ENCODE peak calls at places on chromosomes 5 and 9, in seven cellular contexts. One of them, this sample, is unnamed.

GRCh38 chr9:109766351-109766750 is 13.6 kb upstream of the PALM2AKAP2 start:
- DNase-seq in epithelial cell of esophagus: peak; percentile 95
- DNase-seq in fibroblast of lung: peak; percentile 95
- DNase-seq in psoas muscle: no peak
- DNase-seq in WTC11: no peak
- DNase-seq in BE2C: no peak
- DNase-seq in SK-N-SH: no peak
- DNase-seq in this sample: no peak

GRCh38 chr9:121201045-121201737 is 478 bp downstream of the RAB14 start:
- DNase-seq in epithelial cell of esophagus: peak; percentile 27
- DNase-seq in fibroblast of lung: no peak
- DNase-seq in psoas muscle: peak; percentile 57
- DNase-seq in WTC11: peak; percentile 45
- DNase-seq in BE2C: peak; percentile 53
- DNase-seq in SK-N-SH: no peak
- DNase-seq in this sample: no peak

GRCh38 chr9:72772641-72773040 is 180.2 kb downstream of the ALDH1A1 start:
- DNase-seq in epithelial cell of esophagus: no peak
- DNase-seq in fibroblast of lung: peak; percentile 26
- DNase-seq in psoas muscle: no peak
- DNase-seq in WTC11: no peak
- DNase-seq in BE2C: no peak
- DNase-seq in SK-N-SH: no peak
- DNase-seq in this sample: no peak

GRCh38 chr9:120845255-120845654 is 2.5 kb upstream of the PSMD5 start:
- DNase-seq in epithelial cell of esophagus: peak; percentile 33
- DNase-seq in fibroblast of lung: peak; percentile 16
- DNase-seq in psoas muscle: no peak
- DNase-seq in WTC11: no peak
- DNase-seq in BE2C: no peak
- DNase-seq in SK-N-SH: no peak
- DNase-seq in this sample: no peak

GRCh38 chr9:21996438-21996837 is 1.8 kb downstream of the CDKN2B-AS1 start:
- DNase-seq in epithelial cell of esophagus: no peak
- DNase-seq in fibroblast of lung: no peak
- DNase-seq in psoas muscle: no peak
- DNase-seq in WTC11: peak; percentile 68
- DNase-seq in BE2C: no peak
- DNase-seq in SK-N-SH: no peak
- DNase-seq in this sample: no peak

GRCh38 chr5:166428264-166428663 is 1863.2 kb upstream of the WWC1 start:
- DNase-seq in epithelial cell of esophagus: no peak
- DNase-seq in fibroblast of lung: no peak
- DNase-seq in psoas muscle: no peak
- DNase-seq in WTC11: no peak
- DNase-seq in BE2C: no peak
- DNase-seq in SK-N-SH: no peak
- DNase-seq in this sample: no peak

GRCh38 chr5:80036621-80037020 is 1.5 kb downstream of the THBS4 start:
- DNase-seq in epithelial cell of esophagus: no peak
- DNase-seq in fibroblast of lung: no peak
- DNase-seq in psoas muscle: no peak
- DNase-seq in WTC11: no peak
- DNase-seq in BE2C: no peak
- DNase-seq in SK-N-SH: no peak
- DNase-seq in this sample: no peak

GRCh38 chr5:36875051-36875788 is 1.3 kb upstream of the NIPBL start:
- DNase-seq in epithelial cell of esophagus: peak; percentile 61
- DNase-seq in fibroblast of lung: peak; percentile 45
- DNase-seq in psoas muscle: peak; percentile 50
- DNase-seq in WTC11: peak; percentile 45
- DNase-seq in BE2C: peak; percentile 42
- DNase-seq in SK-N-SH: peak; percentile 30
- DNase-seq in this sample: peak; percentile 46

GRCh38 chr5:66967102-66967501 is 229.5 kb downstream of the CD180 start:
- DNase-seq in epithelial cell of esophagus: peak; percentile 32
- DNase-seq in fibroblast of lung: peak; percentile 65
- DNase-seq in psoas muscle: no peak
- DNase-seq in WTC11: no peak
- DNase-seq in BE2C: no peak
- DNase-seq in SK-N-SH: no peak
- DNase-seq in this sample: no peak

GRCh38 chr5:158522761-158523160 is 577.0 kb downstream of the EBF1 start:
- DNase-seq in epithelial cell of esophagus: no peak
- DNase-seq in fibroblast of lung: peak; percentile 63
- DNase-seq in psoas muscle: no peak
- DNase-seq in WTC11: no peak
- DNase-seq in BE2C: no peak
- DNase-seq in SK-N-SH: no peak
- DNase-seq in this sample: peak; percentile 20
- TF ChIP-seq CTCF in epithelial cell of esophagus: no peak
- TF ChIP-seq CTCF in fibroblast of lung: no peak
- TF ChIP-seq CTCF in psoas muscle: no peak
- TF ChIP-seq CTCF in WTC11: no peak
- TF ChIP-seq CTCF in BE2C: no peak
- TF ChIP-seq CTCF in SK-N-SH: no peak
- TF ChIP-seq CTCF in this sample: no peak

GRCh38 chr5:75167345-75167744 is 69.3 kb downstream of the ANKRD31 start:
- DNase-seq in epithelial cell of esophagus: peak; percentile 19
- DNase-seq in fibroblast of lung: no peak
- DNase-seq in psoas muscle: no peak
- DNase-seq in WTC11: no peak
- DNase-seq in BE2C: no peak
- DNase-seq in SK-N-SH: peak; percentile 4
- DNase-seq in this sample: no peak
- TF ChIP-seq CTCF in epithelial cell of esophagus: peak; percentile 39
- TF ChIP-seq CTCF in fibroblast of lung: no peak
- TF ChIP-seq CTCF in psoas muscle: no peak
- TF ChIP-seq CTCF in WTC11: no peak
- TF ChIP-seq CTCF in BE2C: peak; percentile 54
- TF ChIP-seq CTCF in SK-N-SH: peak; percentile 34
- TF ChIP-seq CTCF in this sample: no peak

GRCh38 chr5:1008451-1009358 is at the start of gene NKD2:
- DNase-seq in epithelial cell of esophagus: no peak
- DNase-seq in fibroblast of lung: no peak
- DNase-seq in psoas muscle: peak; percentile 37
- DNase-seq in WTC11: peak; percentile 66
- DNase-seq in BE2C: peak; percentile 70
- DNase-seq in SK-N-SH: peak; percentile 93
- DNase-seq in this sample: peak; percentile 14

GRCh38 chr5:1009359-1010180 is 968 bp downstream of the NKD2 start:
- DNase-seq in epithelial cell of esophagus: no peak
- DNase-seq in fibroblast of lung: no peak
- DNase-seq in psoas muscle: peak; percentile 12
- DNase-seq in WTC11: peak; percentile 19
- DNase-seq in BE2C: no peak
- DNase-seq in SK-N-SH: no peak
- DNase-seq in this sample: peak; percentile 6

GRCh38 chr5:1011226-1011631 is 2.6 kb downstream of the NKD2 start:
- DNase-seq in epithelial cell of esophagus: peak; percentile 6
- DNase-seq in fibroblast of lung: no peak
- DNase-seq in psoas muscle: peak; percentile 15
- DNase-seq in WTC11: peak; percentile 87
- DNase-seq in BE2C: peak; percentile 2
- DNase-seq in SK-N-SH: peak; percentile 78
- DNase-seq in this sample: no peak

GRCh38 chr5:1010641-1011046 is 2.0 kb downstream of the NKD2 start:
- DNase-seq in epithelial cell of esophagus: no peak
- DNase-seq in fibroblast of lung: no peak
- DNase-seq in psoas muscle: peak; percentile 7
- DNase-seq in WTC11: peak; percentile 15
- DNase-seq in BE2C: no peak
- DNase-seq in SK-N-SH: no peak
- DNase-seq in this sample: no peak

GRCh38 chr5:1010181-1010510 is 1.5 kb downstream of the NKD2 start:
- DNase-seq in epithelial cell of esophagus: no peak
- DNase-seq in fibroblast of lung: no peak
- DNase-seq in psoas muscle: peak; percentile 14
- DNase-seq in WTC11: no peak
- DNase-seq in BE2C: no peak
- DNase-seq in SK-N-SH: no peak
- DNase-seq in this sample: no peak
- TF ChIP-seq CTCF in epithelial cell of esophagus: no peak
- TF ChIP-seq CTCF in fibroblast of lung: no peak
- TF ChIP-seq CTCF in psoas muscle: no peak
- TF ChIP-seq CTCF in WTC11: no peak
- TF ChIP-seq CTCF in BE2C: peak; percentile 30
- TF ChIP-seq CTCF in SK-N-SH: no peak
- TF ChIP-seq CTCF in this sample: no peak

GRCh38 chr9:34540826-34541225 is 18.0 kb upstream of the ENHO start:
- DNase-seq in epithelial cell of esophagus: peak; percentile 81
- DNase-seq in fibroblast of lung: peak; percentile 20
- DNase-seq in psoas muscle: no peak
- DNase-seq in WTC11: no peak
- DNase-seq in BE2C: peak; percentile 61
- DNase-seq in SK-N-SH: peak; percentile 10
- DNase-seq in this sample: no peak
- TF ChIP-seq CTCF in epithelial cell of esophagus: no peak
- TF ChIP-seq CTCF in fibroblast of lung: no peak
- TF ChIP-seq CTCF in psoas muscle: no peak
- TF ChIP-seq CTCF in WTC11: no peak
- TF ChIP-seq CTCF in BE2C: no peak
- TF ChIP-seq CTCF in SK-N-SH: no peak
- TF ChIP-seq CTCF in this sample: no peak

GRCh38 chr5:179679014-179679674 is 1.7 kb downstream of the CBY3 start:
- DNase-seq in epithelial cell of esophagus: peak; percentile 69
- DNase-seq in fibroblast of lung: peak; percentile 64
- DNase-seq in psoas muscle: peak; percentile 81
- DNase-seq in WTC11: peak; percentile 84
- DNase-seq in BE2C: peak; percentile 18
- DNase-seq in SK-N-SH: peak; percentile 66
- DNase-seq in this sample: peak; percentile 77
- TF ChIP-seq CTCF in epithelial cell of esophagus: peak; percentile 45
- TF ChIP-seq CTCF in fibroblast of lung: peak; percentile 9
- TF ChIP-seq CTCF in psoas muscle: peak; percentile 27
- TF ChIP-seq CTCF in WTC11: no peak
- TF ChIP-seq CTCF in BE2C: no peak
- TF ChIP-seq CTCF in SK-N-SH: peak; percentile 28
- TF ChIP-seq CTCF in this sample: peak; percentile 29

GRCh38 chr5:116575635-116576042 is 1.0 kb upstream of the SEMA6A start:
- DNase-seq in epithelial cell of esophagus: peak; percentile 81
- DNase-seq in fibroblast of lung: no peak
- DNase-seq in psoas muscle: no peak
- DNase-seq in WTC11: peak; percentile 37
- DNase-seq in BE2C: peak; percentile 35
- DNase-seq in SK-N-SH: no peak
- DNase-seq in this sample: no peak

GRCh38 chr5:116573617-116574431 is 799 bp downstream of the SEMA6A start:
- DNase-seq in epithelial cell of esophagus: peak; percentile 25
- DNase-seq in fibroblast of lung: peak; percentile 40
- DNase-seq in psoas muscle: peak; percentile 25
- DNase-seq in WTC11: peak; percentile 25
- DNase-seq in BE2C: peak; percentile 50
- DNase-seq in SK-N-SH: peak; percentile 69
- DNase-seq in this sample: no peak

GRCh38 chr5:116573279-116573616 is 1.4 kb downstream of the SEMA6A start:
- DNase-seq in epithelial cell of esophagus: peak; percentile 22
- DNase-seq in fibroblast of lung: no peak
- DNase-seq in psoas muscle: peak; percentile 34
- DNase-seq in WTC11: peak; percentile 34
- DNase-seq in BE2C: peak; percentile 60
- DNase-seq in SK-N-SH: peak; percentile 64
- DNase-seq in this sample: peak; percentile 21

GRCh38 chr5:116576043-116576713 is 1.6 kb upstream of the SEMA6A start:
- DNase-seq in epithelial cell of esophagus: peak; percentile 77
- DNase-seq in fibroblast of lung: peak; percentile 68
- DNase-seq in psoas muscle: peak; percentile 54
- DNase-seq in WTC11: peak; percentile 90
- DNase-seq in BE2C: peak; percentile 89
- DNase-seq in SK-N-SH: peak; percentile 94
- DNase-seq in this sample: peak; percentile 36

GRCh38 chr5:116574682-116575634 is at the start of gene SEMA6A:
- DNase-seq in epithelial cell of esophagus: peak; percentile 96
- DNase-seq in fibroblast of lung: peak; percentile 90
- DNase-seq in psoas muscle: peak; percentile 88
- DNase-seq in WTC11: peak; percentile 97
- DNase-seq in BE2C: peak; percentile 94
- DNase-seq in SK-N-SH: peak; percentile 90
- DNase-seq in this sample: peak; percentile 84
- TF ChIP-seq CTCF in epithelial cell of esophagus: peak; percentile 2
- TF ChIP-seq CTCF in fibroblast of lung: no peak
- TF ChIP-seq CTCF in psoas muscle: no peak
- TF ChIP-seq CTCF in WTC11: no peak
- TF ChIP-seq CTCF in BE2C: peak; percentile 30
- TF ChIP-seq CTCF in SK-N-SH: no peak
- TF ChIP-seq CTCF in this sample: no peak

GRCh38 chr5:34915139-34915855 is at the start of the genes BRIX1 and RAD1:
- DNase-seq in epithelial cell of esophagus: peak; percentile 99
- DNase-seq in fibroblast of lung: peak; percentile 98
- DNase-seq in psoas muscle: peak; percentile 97
- DNase-seq in WTC11: peak; percentile 96
- DNase-seq in BE2C: peak; percentile 96
- DNase-seq in SK-N-SH: peak; percentile 90
- DNase-seq in this sample: peak; percentile 96
- TF ChIP-seq CTCF in epithelial cell of esophagus: no peak
- TF ChIP-seq CTCF in fibroblast of lung: peak; percentile 8
- TF ChIP-seq CTCF in psoas muscle: no peak
- TF ChIP-seq CTCF in WTC11: no peak
- TF ChIP-seq CTCF in BE2C: no peak
- TF ChIP-seq CTCF in SK-N-SH: no peak
- TF ChIP-seq CTCF in this sample: peak; percentile 30

DNA sequence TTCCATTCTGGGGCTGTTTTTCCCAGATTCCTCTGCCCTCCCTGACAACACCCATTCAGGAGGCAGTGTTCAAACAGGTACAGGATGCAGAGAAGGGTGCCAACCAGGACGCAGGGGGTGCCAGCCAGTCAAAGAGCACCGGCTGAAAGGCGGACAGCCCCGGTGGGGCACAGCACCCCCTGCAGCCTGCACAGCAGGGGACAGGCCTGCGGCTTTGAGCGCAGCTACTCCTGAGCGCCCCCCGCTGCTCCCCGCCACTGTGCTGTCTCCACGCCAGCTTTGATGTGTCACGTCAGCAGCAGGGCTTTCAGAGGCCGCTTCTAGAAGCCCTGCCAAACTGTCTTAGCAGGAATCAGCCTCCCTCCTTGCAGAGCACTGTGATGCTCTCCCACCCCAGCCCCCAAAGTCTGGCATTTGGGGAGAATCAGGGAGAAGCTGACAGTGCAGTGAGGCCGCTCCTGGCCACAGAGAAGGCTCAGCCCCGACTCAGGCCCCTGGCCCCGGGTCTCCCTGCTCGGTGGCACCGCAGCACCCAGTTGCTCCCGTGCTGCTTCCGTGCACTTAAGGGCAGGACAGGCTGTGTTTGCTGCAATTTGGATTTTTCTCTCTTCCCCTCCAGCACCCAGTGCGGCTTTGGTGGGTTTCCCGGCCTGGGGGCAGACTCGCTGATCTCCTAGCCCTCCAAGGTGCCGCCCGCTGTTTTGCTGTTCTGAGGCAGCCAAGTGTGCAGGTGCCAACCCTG is 20.3 kb downstream of the AK8 start:
- DNase-seq in epithelial cell of esophagus: no peak
- DNase-seq in fibroblast of lung: peak; percentile 40
- DNase-seq in psoas muscle: peak; percentile 33
- DNase-seq in WTC11: peak; percentile 30
- DNase-seq in BE2C: no peak
- DNase-seq in SK-N-SH: peak; percentile 50
- DNase-seq in this sample: peak; percentile 62
- TF ChIP-seq CTCF in epithelial cell of esophagus: no peak
- TF ChIP-seq CTCF in fibroblast of lung: no peak
- TF ChIP-seq CTCF in psoas muscle: no peak
- TF ChIP-seq CTCF in WTC11: no peak
- TF ChIP-seq CTCF in BE2C: peak; percentile 5
- TF ChIP-seq CTCF in SK-N-SH: no peak
- TF ChIP-seq CTCF in this sample: no peak

This sample was measured in uterus.